ENCODE peak calls at places on chromosomes 13 and 19, in eight cellular contexts. K, B, Z, H, S, L, F and J are unnamed samples.
A peak's percentile ranks its signal among the peaks of the same experiment; 100 is the strongest.

GRCh38 chr13:97328222-97328790 is 105.7 kb upstream of the RAP2A start:
- DNase-seq in K (no peak), B (no peak), Z (no peak), H (peak; percentile 69), S (no peak), L (peak; percentile 71), F (no peak), J (no peak)

GRCh38 chr19:19578241-19578640 is 40.2 kb downstream of the CILP2 start:
- DNase-seq in K (no peak), B (no peak), Z (no peak), H (no peak), S (no peak), L (no peak), F (no peak), J (no peak)

GRCh38 chr19:19866599-19867248 is 1.0 kb downstream of the ZNF253 start:
- DNase-seq in K (no peak), B (peak; percentile 22), Z (no peak), H (peak; percentile 73), S (no peak), L (peak; percentile 53), F (peak; percentile 3), J (no peak)

GRCh38 chr19:29967623-29968022 is 25.6 kb downstream of the URI1 start:
- DNase-seq in K (no peak), B (no peak), Z (no peak), H (no peak), S (no peak), L (no peak), F (no peak), J (no peak)

GRCh38 chr13:36069881-36070366 is 61.3 kb downstream of the DCLK1 start:
- DNase-seq in K (peak; percentile 58), B (no peak), Z (no peak), H (no peak), S (no peak), L (no peak), F (no peak), J (no peak)

GRCh38 chr13:110965038-110965754 is 50.3 kb upstream of the ANKRD10 start:
- DNase-seq in K (no peak), B (no peak), Z (no peak), H (no peak), S (no peak), L (no peak), F (no peak), J (no peak)

GRCh38 chr19:45781282-45782161 is 768 bp downstream of the DMPK start:
- DNase-seq in K (peak; percentile 43), B (no peak), Z (no peak), H (no peak), S (peak; percentile 95), L (no peak), F (no peak), J (no peak)

GRCh38 chr19:18467978-18468377 is 30.0 kb upstream of the ISYNA1 start:
- DNase-seq in K (no peak), B (no peak), Z (no peak), H (no peak), S (no peak), L (no peak), F (no peak), J (no peak)

GRCh38 chr13:50299546-50300249 is 284.5 kb downstream of the KCNRG start:
- DNase-seq in K (no peak), B (no peak), Z (no peak), H (no peak), S (no peak), L (no peak), F (no peak), J (no peak)

GRCh38 chr13:27607125-27607524 is 13.2 kb downstream of the LNX2 start:
- DNase-seq in K (no peak), B (no peak), Z (no peak), H (peak; percentile 6), S (no peak), L (no peak), F (no peak), J (no peak)

GRCh38 chr13:53341144-53341510 is 312.5 kb downstream of the OLFM4 start:
- DNase-seq in K (no peak), B (no peak), Z (no peak), H (no peak), S (no peak), L (no peak), F (no peak), J (no peak)

DNA sequence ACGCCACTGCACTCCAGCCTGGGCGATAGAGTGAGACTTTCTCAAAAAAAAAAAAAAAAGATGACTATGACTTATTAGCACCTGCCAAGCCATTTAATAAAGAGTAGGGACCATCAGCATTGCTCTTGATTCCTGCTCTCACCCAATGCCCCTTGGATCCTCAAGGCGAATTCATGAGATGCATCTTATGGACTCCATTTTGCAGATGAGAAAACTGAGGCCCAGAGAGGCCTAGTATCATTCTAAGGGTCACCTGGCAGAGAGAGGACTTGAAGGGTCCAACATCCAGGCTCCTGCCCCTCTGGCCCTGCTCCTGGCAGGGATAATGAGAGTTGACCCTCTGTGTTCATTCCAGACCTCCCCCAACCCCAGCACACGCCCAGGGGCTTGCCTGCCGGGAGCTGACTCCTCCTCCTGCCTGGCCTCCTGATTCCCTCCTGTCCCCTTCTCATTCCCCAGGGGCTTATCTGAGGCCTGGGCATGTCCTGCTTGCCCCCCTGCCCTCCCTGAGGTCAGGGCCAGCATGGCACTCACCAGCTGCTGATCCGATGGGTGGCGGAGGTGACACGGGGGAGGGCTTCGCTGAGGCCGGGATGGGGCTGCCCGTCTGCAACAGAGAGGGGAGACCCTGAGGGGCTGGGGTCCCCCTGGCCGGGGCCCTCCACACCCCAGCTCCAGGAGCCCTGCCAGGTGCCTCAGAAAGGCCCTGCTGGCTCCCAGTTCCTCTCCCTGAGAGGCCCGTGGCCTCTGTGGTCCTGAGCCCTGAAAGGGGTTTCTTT is 7.4 kb downstream of the WIZ start:
- DNase-seq in K (no peak), B (no peak), Z (no peak), H (no peak), S (peak; percentile 63), L (no peak), F (no peak), J (no peak)
- H3K27ac ChIP-seq in K (no peak overlapping the region), B (no peak overlapping the region), Z (no peak overlapping the region), H (no peak overlapping the region), S (no peak overlapping the region), L (no peak overlapping the region), F (no peak overlapping the region), J (no peak overlapping the region)

DNA sequence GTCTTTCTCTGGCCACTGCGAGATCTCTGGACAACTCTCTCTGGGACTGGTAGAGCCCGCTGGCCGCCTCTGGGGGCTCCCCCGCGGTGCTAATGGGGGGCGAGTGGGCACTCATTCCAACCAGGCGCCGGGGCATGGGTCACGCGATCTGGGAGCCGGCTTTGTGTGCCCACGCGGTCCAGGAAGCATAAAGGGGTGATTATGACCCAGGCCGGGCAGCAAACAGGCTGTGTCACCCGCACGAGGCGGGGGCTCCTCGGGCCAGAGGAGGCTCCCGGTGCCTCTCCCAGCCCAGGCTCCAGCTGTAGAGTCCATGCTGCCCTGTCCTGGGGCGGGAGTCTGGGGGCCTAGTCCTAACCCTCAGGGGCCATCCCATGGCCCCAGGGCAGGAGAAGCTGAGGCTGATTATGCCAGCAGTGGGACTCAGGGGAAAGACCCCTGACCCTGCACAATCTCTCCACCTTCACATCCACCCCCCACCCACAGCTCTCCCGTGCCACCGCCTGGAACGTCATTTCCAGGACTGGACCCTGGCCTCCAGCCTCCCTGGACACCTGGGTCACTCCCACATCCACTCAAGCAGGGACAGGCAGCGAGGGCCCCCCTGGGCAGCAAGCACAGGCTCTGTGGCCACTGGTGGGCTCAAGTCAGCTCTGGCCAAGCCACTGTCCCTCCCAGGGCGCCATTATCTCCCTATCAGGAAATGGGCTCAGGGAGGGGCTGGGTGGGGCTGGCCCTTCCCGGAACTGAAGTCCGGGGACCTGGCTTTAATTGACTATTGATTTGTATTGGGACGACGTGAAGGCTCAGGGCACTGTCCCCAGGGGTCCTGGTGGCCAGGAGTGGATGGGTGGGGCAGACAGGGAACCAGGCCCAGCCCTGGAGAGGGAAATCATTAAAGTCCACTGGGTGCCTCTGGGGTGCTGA is 50.0 kb downstream of the PTPRS start:
- DNase-seq in K (no peak), B (no peak), Z (no peak), H (no peak), S (peak; percentile 78), L (no peak), F (no peak), J (peak; percentile 81)
- H3K27ac ChIP-seq in K (no peak overlapping the region), B (no peak overlapping the region), Z (no peak overlapping the region), H (no peak overlapping the region), S (no peak overlapping the region), L (no peak overlapping the region), F (no peak overlapping the region), J (peak overlapping the region; percentile 73)

GRCh38 chr13:100212904-100213538 is 124.1 kb downstream of the PCCA start:
- DNase-seq in K (no peak), B (no peak), Z (no peak), H (no peak), S (no peak), L (no peak), F (no peak), J (no peak)
- H3K27ac ChIP-seq in K (no peak overlapping the region), B (no peak overlapping the region), Z (no peak overlapping the region), H (no peak overlapping the region), S (no peak overlapping the region), L (no peak overlapping the region), F (no peak overlapping the region), J (no peak overlapping the region)

GRCh38 chr13:107743523-107743922 is 471.8 kb downstream of the LIG4 start:
- DNase-seq in K (no peak), B (no peak), Z (no peak), H (no peak), S (no peak), L (no peak), F (no peak), J (no peak)
- H3K27ac ChIP-seq in K (no peak overlapping the region), B (no peak overlapping the region), Z (no peak overlapping the region), H (no peak overlapping the region), S (no peak overlapping the region), L (no peak overlapping the region), F (no peak overlapping the region), J (no peak overlapping the region)

GRCh38 chr19:1580382-1580781 is 12.3 kb upstream of the MEX3D start:
- DNase-seq in K (no peak), B (no peak), Z (no peak), H (no peak), S (no peak), L (no peak), F (no peak), J (no peak)

GRCh38 chr19:1579222-1579621 is 11.1 kb upstream of the MEX3D start:
- DNase-seq in K (no peak), B (no peak), Z (no peak), H (no peak), S (no peak), L (no peak), F (no peak), J (no peak)

GRCh38 chr19:1584500-1585242 is 8.0 kb downstream of the MBD3 start:
- DNase-seq in K (no peak), B (no peak), Z (no peak), H (no peak), S (peak; percentile 69), L (no peak), F (no peak), J (no peak)

GRCh38 chr19:1580957-1581356 is 11.7 kb downstream of the MBD3 start:
- DNase-seq in K (no peak), B (no peak), Z (no peak), H (no peak), S (no peak), L (no peak), F (no peak), J (no peak)

GRCh38 chr19:1582201-1582600 is 10.5 kb downstream of the MBD3 start:
- DNase-seq in K (no peak), B (no peak), Z (no peak), H (no peak), S (no peak), L (no peak), F (no peak), J (no peak)
- H3K27ac ChIP-seq in K (no peak overlapping the region), B (no peak overlapping the region), Z (no peak overlapping the region), H (no peak overlapping the region), S (no peak overlapping the region), L (no peak overlapping the region), F (no peak overlapping the region), J (no peak overlapping the region)